ENCODE peak calls at places on chromosomes 4 and X, in eight cellular contexts. T is brain microvascular endothelial cell; O is WERI-Rb-1; C is activated CD8-positive, alpha-beta T cell treated with anti-CD3 and anti-CD28 coated beads, Interleukin-2, amount 10 ng/mL, durations not matched to agents 7 days and 5 days; B is activated gamma-delta T cell; I is NAMALWA; L is stimulated activated CD8-positive, alpha-beta memory T cell treated with anti-CD3 and anti-CD28 coated beads, Interleukin-4, amount 100 ng/mL, for 1 hour; V is ureter. F is an unnamed sample.

GRCh38 chrX:65643046-65643785 is 24.2 kb upstream of the MSN start:
- DNase-seq in O (no peak), I (no peak), B (no peak), V (no peak), L (no peak), T (no peak), C (no peak), F (no peak)

GRCh38 chr4:184284742-184285141 is 67.1 kb upstream of the ENPP6 start:
- DNase-seq in C (no peak), L (no peak), T (no peak), O (no peak), B (no peak), I (no peak), V (no peak), F (no peak)

GRCh38 chr4:13430834-13431568 is 53.1 kb downstream of the RAB28 start:
- DNase-seq in I (peak; percentile 28), C (no peak), T (no peak), V (no peak), L (no peak), B (no peak), O (no peak), F (no peak)

GRCh38 chr4:139889194-139889762 is 223.7 kb downstream of the MGST2 start:
- DNase-seq in C (no peak), B (no peak), I (no peak), T (no peak), O (no peak), L (no peak), V (peak; percentile 43), F (no peak)

GRCh38 chr4:53576676-53577372 is 14.5 kb downstream of the LNX1 start:
- DNase-seq in V (no peak), C (no peak), T (no peak), B (no peak), L (no peak), O (no peak), I (no peak), F (no peak)

GRCh38 chr4:94743838-94744237 is 13.9 kb upstream of the BMPR1B start:
- DNase-seq in I (no peak), O (no peak), V (no peak), B (no peak), C (no peak), L (no peak), T (no peak), F (no peak)

GRCh38 chr4:151175204-151175603 is 75.8 kb downstream of the RPS3A start:
- DNase-seq in O (no peak), T (no peak), B (no peak), L (no peak), I (no peak), V (no peak), C (no peak), F (no peak)

GRCh38 chrX:87900320-87900908 is 382.8 kb downstream of the KLHL4 start:
- DNase-seq in I (peak; percentile 0), T (no peak), B (no peak), O (no peak), C (no peak), V (no peak), L (no peak), F (no peak)

GRCh38 chrX:57573754-57574153 is 18.1 kb upstream of the ZXDB start:
- DNase-seq in T (no peak), V (no peak), B (no peak), O (no peak), C (peak; percentile 21), L (no peak), I (peak; percentile 36), F (no peak)

GRCh38 chrX:20654596-20655106 is 387.9 kb upstream of the RPS6KA3 start:
- DNase-seq in T (no peak), V (no peak), C (no peak), L (no peak), O (no peak), B (no peak), I (no peak), F (no peak)

GRCh38 chrX:40012800-40013682 is 84.7 kb downstream of the BCOR start:
- DNase-seq in I (peak; percentile 43), V (peak; percentile 79), O (peak; percentile 65), B (no peak), L (no peak), C (peak; percentile 67), T (peak; percentile 22), F (no peak)

GRCh38 chrX:19883878-19884277 is 3.5 kb downstream of the SH3KBP1 start:
- DNase-seq in I (peak; percentile 33), B (no peak), O (no peak), V (no peak), T (no peak), L (no peak), C (peak; percentile 34), F (no peak)

GRCh38 chr4:118206627-118207026 is 146.2 kb downstream of the PRSS12 start:
- DNase-seq in T (no peak), L (no peak), B (no peak), O (no peak), I (no peak), V (no peak), C (no peak), F (no peak)

GRCh38 chrX:47169726-47170515 is 23.7 kb upstream of the UBA1 start:
- DNase-seq in I (no peak), T (no peak), B (no peak), V (no peak), L (no peak), O (no peak), C (no peak), F (no peak)

GRCh38 chr4:168614316-168615057 is 117.6 kb downstream of the PALLD start:
- DNase-seq in B (no peak), V (no peak), C (no peak), T (no peak), I (no peak), O (no peak), L (no peak), F (no peak)

GRCh38 chrX:18574591-18574990 is 97.3 kb downstream of the RS1 start:
- DNase-seq in C (no peak), L (no peak), V (no peak), O (peak; percentile 74), B (no peak), I (no peak), T (peak; percentile 74), F (no peak)

GRCh38 chr4:81040175-81040659 is 9.7 kb downstream of the BMP3 start:
- DNase-seq in O (no peak), C (no peak), L (no peak), T (peak; percentile 24), V (no peak), I (peak; percentile 87), B (no peak), F (no peak)

GRCh38 chr4:125334936-125335335 is 20.2 kb downstream of the FAT4 start:
- DNase-seq in I (no peak), T (no peak), V (no peak), C (no peak), O (no peak), B (no peak), L (no peak), F (no peak)

GRCh38 chr4:186719925-186720694 is 3.5 kb downstream of the FAT1 start:
- DNase-seq in C (no peak), T (peak; percentile 46), O (no peak), V (no peak), L (no peak), I (peak; percentile 54), B (no peak), F (no peak)

GRCh38 chrX:33855251-33855650 is 276.9 kb downstream of the FAM47A start:
- DNase-seq in V (no peak), O (no peak), C (no peak), L (no peak), I (no peak), B (no peak), T (no peak), F (no peak)

GRCh38 chrX:136909706-136910564 is 29.4 kb upstream of the RBMX start:
- DNase-seq in O (peak; percentile 89), L (no peak), T (peak; percentile 89), I (peak; percentile 77), B (no peak), V (peak; percentile 87), C (peak; percentile 80), F (peak; percentile 59)

GRCh38 chrX:105460366-105460765 is 239.9 kb upstream of the TEX13A start:
- DNase-seq in L (no peak), B (no peak), T (peak; percentile 28), O (no peak), C (no peak), V (no peak), I (no peak), F (no peak)

GRCh38 chrX:40104649-40105015 is 6.9 kb upstream of the BCOR start:
- DNase-seq in V (no peak), O (no peak), I (peak; percentile 53), B (no peak), T (no peak), C (no peak), L (no peak), F (no peak)

GRCh38 chrX:24014388-24015018 is 12.5 kb downstream of the KLHL15 start:
- DNase-seq in B (no peak), T (no peak), L (no peak), I (no peak), C (peak; percentile 22), O (no peak), V (no peak), F (no peak)

GRCh38 chr4:48270516-48270897 is 869 bp upstream of the TEC start:
- DNase-seq in I (no peak), T (no peak), L (no peak), O (no peak), V (no peak), B (no peak), C (no peak), F (no peak)

GRCh38 chr4:183335369-183335940 is 13.2 kb upstream of the CLDN24 start:
- DNase-seq in V (no peak), L (no peak), I (no peak), T (peak; percentile 78), C (no peak), B (no peak), O (no peak), F (no peak)

GRCh38 chrX:40780123-40780522 is 44.8 kb upstream of the MED14 start:
- DNase-seq in B (no peak), L (no peak), T (no peak), V (no peak), O (no peak), C (no peak), I (no peak), F (no peak)

GRCh38 chrX:123184199-123184857 is at the start of gene GRIA3:
- DNase-seq in B (no peak), I (no peak), O (peak; percentile 7), L (no peak), V (no peak), C (no peak), T (no peak), F (no peak)

GRCh38 chr4:107349266-107349665 is 313.2 kb upstream of the DKK2 start:
- DNase-seq in T (peak; percentile 88), C (no peak), O (no peak), L (no peak), I (no peak), V (no peak), B (no peak), F (no peak)

GRCh38 chr4:115323106-115323684 is 209.8 kb upstream of the NDST4 start:
- DNase-seq in V (no peak), T (no peak), I (no peak), O (no peak), C (no peak), B (no peak), L (no peak), F (no peak)

GRCh38 chrX:155577682-155578081 is 35.1 kb downstream of the TMLHE start:
- DNase-seq in L (no peak), C (peak; percentile 21), B (no peak), I (peak; percentile 1), T (no peak), O (no peak), V (no peak), F (no peak)

GRCh38 chrX:112380541-112381278 is 298.1 kb upstream of the TRPC5 start:
- DNase-seq in V (no peak), B (no peak), O (no peak), T (no peak), I (no peak), L (no peak), C (no peak), F (no peak)

GRCh38 chrX:46588263-46588662 is 14.7 kb downstream of the CHST7 start:
- DNase-seq in V (no peak), O (no peak), L (no peak), T (peak; percentile 75), I (no peak), B (no peak), C (peak; percentile 60), F (no peak)

GRCh38 chrX:53288173-53288572 is 6.8 kb upstream of the IQSEC2 start:
- DNase-seq in L (no peak), B (no peak), C (peak; percentile 36), I (no peak), V (no peak), T (peak; percentile 6), O (no peak), F (no peak)

F was measured in cerebellar nuclear complex.